ENCODE peak calls at places on chromosomes 11 and 22, in five cellular contexts. One of them, this sample, is unnamed.

GRCh38 chr11:117842131-117842941 is 17.8 kb upstream of the FXYD2 start:
- DNase-seq in HS-5: no peak
- DNase-seq in adipocyte: no peak
- DNase-seq in mesendoderm: no peak
- DNase-seq in sciatic nerve: peak; percentile 62
- DNase-seq in this sample: no peak

GRCh38 chr11:93895106-93895862 is 44.9 kb upstream of the VSTM5 start:
- DNase-seq in HS-5: peak; percentile 45
- DNase-seq in adipocyte: peak; percentile 90
- DNase-seq in mesendoderm: peak; percentile 81
- DNase-seq in sciatic nerve: no peak
- DNase-seq in this sample: peak; percentile 61

GRCh38 chr22:46775789-46776485 is 13.5 kb downstream of the TBC1D22A start:
- DNase-seq in HS-5: no peak
- DNase-seq in adipocyte: no peak
- DNase-seq in mesendoderm: no peak
- DNase-seq in sciatic nerve: no peak
- DNase-seq in this sample: no peak

GRCh38 chr11:6682591-6682935 is 577 bp downstream of the MRPL17 start:
- DNase-seq in HS-5: no peak
- DNase-seq in adipocyte: no peak
- DNase-seq in mesendoderm: no peak
- DNase-seq in sciatic nerve: no peak
- DNase-seq in this sample: peak; percentile 43

GRCh38 chr22:29116397-29117123 is 43.7 kb downstream of the KREMEN1 start:
- DNase-seq in HS-5: no peak
- DNase-seq in adipocyte: no peak
- DNase-seq in mesendoderm: no peak
- DNase-seq in sciatic nerve: no peak
- DNase-seq in this sample: no peak

GRCh38 chr11:14503023-14503422 is 3.4 kb upstream of the COPB1 start:
- DNase-seq in HS-5: no peak
- DNase-seq in adipocyte: no peak
- DNase-seq in mesendoderm: peak; percentile 5
- DNase-seq in sciatic nerve: no peak
- DNase-seq in this sample: no peak

GRCh38 chr11:13972033-13972910 is 9.7 kb downstream of the SPON1 start:
- DNase-seq in HS-5: no peak
- DNase-seq in adipocyte: peak; percentile 27
- DNase-seq in mesendoderm: peak; percentile 32
- DNase-seq in sciatic nerve: no peak
- DNase-seq in this sample: peak; percentile 31

GRCh38 chr22:41582694-41583093 is 6.9 kb downstream of the PMM1 start:
- DNase-seq in HS-5: no peak
- DNase-seq in adipocyte: no peak
- DNase-seq in mesendoderm: no peak
- DNase-seq in sciatic nerve: no peak
- DNase-seq in this sample: no peak

GRCh38 chr11:57155400-57155799 is 26.4 kb upstream of the LRRC55 start:
- DNase-seq in HS-5: no peak
- DNase-seq in adipocyte: no peak
- DNase-seq in mesendoderm: no peak
- DNase-seq in sciatic nerve: no peak
- DNase-seq in this sample: no peak

GRCh38 chr11:47259178-47259977 is 1.6 kb downstream of the NR1H3 start:
- DNase-seq in HS-5: no peak
- DNase-seq in adipocyte: peak; percentile 44
- DNase-seq in mesendoderm: peak; percentile 92
- DNase-seq in sciatic nerve: no peak
- DNase-seq in this sample: peak; percentile 59

GRCh38 chr11:113085446-113085845 is 124.2 kb downstream of the NCAM1 start:
- DNase-seq in HS-5: no peak
- DNase-seq in adipocyte: no peak
- DNase-seq in mesendoderm: no peak
- DNase-seq in sciatic nerve: no peak
- DNase-seq in this sample: peak; percentile 55

GRCh38 chr11:69931994-69932910 is 113.0 kb upstream of the FGF3 start:
- DNase-seq in HS-5: no peak
- DNase-seq in adipocyte: no peak
- DNase-seq in mesendoderm: no peak
- DNase-seq in sciatic nerve: no peak
- DNase-seq in this sample: no peak

GRCh38 chr11:38305682-38306081 is 1707.6 kb upstream of the RAG2 start:
- DNase-seq in HS-5: no peak
- DNase-seq in adipocyte: no peak
- DNase-seq in mesendoderm: no peak
- DNase-seq in sciatic nerve: no peak
- DNase-seq in this sample: no peak

GRCh38 chr11:96426356-96427103 is 36.7 kb downstream of the JRKL start:
- DNase-seq in HS-5: peak; percentile 48
- DNase-seq in adipocyte: peak; percentile 79
- DNase-seq in mesendoderm: peak; percentile 42
- DNase-seq in sciatic nerve: no peak
- DNase-seq in this sample: peak; percentile 65

GRCh38 chr11:126102436-126102894 is 39.8 kb upstream of the CDON start:
- DNase-seq in HS-5: no peak
- DNase-seq in adipocyte: peak; percentile 59
- DNase-seq in mesendoderm: no peak
- DNase-seq in sciatic nerve: peak; percentile 71
- DNase-seq in this sample: no peak

GRCh38 chr11:93513763-93514162 is 29.4 kb downstream of the SMCO4 start:
- DNase-seq in HS-5: no peak
- DNase-seq in adipocyte: no peak
- DNase-seq in mesendoderm: no peak
- DNase-seq in sciatic nerve: no peak
- DNase-seq in this sample: peak; percentile 94

GRCh38 chr11:3128356-3129180 is 36.5 kb downstream of the OSBPL5 start:
- DNase-seq in HS-5: no peak
- DNase-seq in adipocyte: no peak
- DNase-seq in mesendoderm: no peak
- DNase-seq in sciatic nerve: no peak
- DNase-seq in this sample: no peak

GRCh38 chr22:24429411-24430365 is 2.3 kb downstream of the ADORA2A start:
- DNase-seq in HS-5: no peak
- DNase-seq in adipocyte: no peak
- DNase-seq in mesendoderm: peak; percentile 46
- DNase-seq in sciatic nerve: peak; percentile 61
- DNase-seq in this sample: peak; percentile 68

GRCh38 chr11:127789887-127790286 is 789.3 kb upstream of the KIRREL3 start:
- DNase-seq in HS-5: no peak
- DNase-seq in adipocyte: peak; percentile 1
- DNase-seq in mesendoderm: peak; percentile 69
- DNase-seq in sciatic nerve: no peak
- DNase-seq in this sample: peak; percentile 70

GRCh38 chr11:65225284-65226102 is 36.3 kb upstream of the POLA2 start:
- DNase-seq in HS-5: no peak
- DNase-seq in adipocyte: peak; percentile 70
- DNase-seq in mesendoderm: peak; percentile 78
- DNase-seq in sciatic nerve: peak; percentile 79
- DNase-seq in this sample: peak; percentile 40

GRCh38 chr22:44209343-44209742 is 28.6 kb downstream of the PARVG start:
- DNase-seq in HS-5: no peak
- DNase-seq in adipocyte: no peak
- DNase-seq in mesendoderm: no peak
- DNase-seq in sciatic nerve: no peak
- DNase-seq in this sample: no peak

GRCh38 chr11:68351450-68352275 is 39.3 kb downstream of the LRP5 start:
- DNase-seq in HS-5: no peak
- DNase-seq in adipocyte: no peak
- DNase-seq in mesendoderm: no peak
- DNase-seq in sciatic nerve: no peak
- DNase-seq in this sample: no peak

GRCh38 chr11:1335811-1336761 is 26.7 kb upstream of the TOLLIP start:
- DNase-seq in HS-5: peak; percentile 2
- DNase-seq in adipocyte: peak; percentile 93
- DNase-seq in mesendoderm: peak; percentile 81
- DNase-seq in sciatic nerve: peak; percentile 82
- DNase-seq in this sample: peak; percentile 75

GRCh38 chr11:61254403-61255025 is 13.5 kb downstream of the PGA5 start:
- DNase-seq in HS-5: no peak
- DNase-seq in adipocyte: peak; percentile 69
- DNase-seq in mesendoderm: peak; percentile 78
- DNase-seq in sciatic nerve: peak; percentile 72
- DNase-seq in this sample: peak; percentile 76

GRCh38 chr11:100827934-100828661 is 141.0 kb downstream of the ARHGAP42 start:
- DNase-seq in HS-5: no peak
- DNase-seq in adipocyte: peak; percentile 36
- DNase-seq in mesendoderm: peak; percentile 92
- DNase-seq in sciatic nerve: no peak
- DNase-seq in this sample: peak; percentile 62

GRCh38 chr11:63745304-63746170 is 23.0 kb downstream of the ZFTA start:
- DNase-seq in HS-5: no peak
- DNase-seq in adipocyte: no peak
- DNase-seq in mesendoderm: no peak
- DNase-seq in sciatic nerve: no peak
- DNase-seq in this sample: no peak

GRCh38 chr22:48939441-48940265 is 888.0 kb downstream of the BRD1 start:
- DNase-seq in HS-5: no peak
- DNase-seq in adipocyte: no peak
- DNase-seq in mesendoderm: no peak
- DNase-seq in sciatic nerve: peak; percentile 38
- DNase-seq in this sample: no peak

GRCh38 chr11:16609769-16610168 is 128.7 kb upstream of the C11orf58 start:
- DNase-seq in HS-5: no peak
- DNase-seq in adipocyte: no peak
- DNase-seq in mesendoderm: no peak
- DNase-seq in sciatic nerve: no peak
- DNase-seq in this sample: no peak

GRCh38 chr11:68835328-68835727 is 6.4 kb downstream of the CPT1A start:
- DNase-seq in HS-5: no peak
- DNase-seq in adipocyte: no peak
- DNase-seq in mesendoderm: no peak
- DNase-seq in sciatic nerve: no peak
- DNase-seq in this sample: no peak

GRCh38 chr11:95522871-95523270 is 266.7 kb downstream of the FAM76B start:
- DNase-seq in HS-5: no peak
- DNase-seq in adipocyte: no peak
- DNase-seq in mesendoderm: no peak
- DNase-seq in sciatic nerve: no peak
- DNase-seq in this sample: no peak

GRCh38 chr11:62921201-62921572 is at the start of gene CHRM1:
- DNase-seq in HS-5: no peak
- DNase-seq in adipocyte: no peak
- DNase-seq in mesendoderm: no peak
- DNase-seq in sciatic nerve: no peak
- DNase-seq in this sample: no peak

GRCh38 chr11:130070109-130070828 is 575 bp downstream of the APLP2 start:
- DNase-seq in HS-5: no peak
- DNase-seq in adipocyte: peak; percentile 72
- DNase-seq in mesendoderm: peak; percentile 64
- DNase-seq in sciatic nerve: peak; percentile 67
- DNase-seq in this sample: peak; percentile 35

GRCh38 chr11:95228081-95228859 is 2.7 kb downstream of the SESN3 start:
- DNase-seq in HS-5: no peak
- DNase-seq in adipocyte: peak; percentile 58
- DNase-seq in mesendoderm: no peak
- DNase-seq in sciatic nerve: no peak
- DNase-seq in this sample: no peak

GRCh38 chr22:48670317-48670716 is 1157.4 kb downstream of the BRD1 start:
- DNase-seq in HS-5: no peak
- DNase-seq in adipocyte: no peak
- DNase-seq in mesendoderm: no peak
- DNase-seq in sciatic nerve: no peak
- DNase-seq in this sample: no peak

GRCh38 chr22:27154717-27155116 is 497.3 kb downstream of the MIAT start:
- DNase-seq in HS-5: no peak
- DNase-seq in adipocyte: no peak
- DNase-seq in mesendoderm: no peak
- DNase-seq in sciatic nerve: no peak
- DNase-seq in this sample: no peak

GRCh38 chr11:85774256-85775097 is 36.5 kb downstream of the SYTL2 start:
- DNase-seq in HS-5: no peak
- DNase-seq in adipocyte: no peak
- DNase-seq in mesendoderm: no peak
- DNase-seq in sciatic nerve: no peak
- DNase-seq in this sample: no peak

GRCh38 chr11:117730256-117730800 is 66.7 kb downstream of the DSCAML1 start:
- DNase-seq in HS-5: no peak
- DNase-seq in adipocyte: no peak
- DNase-seq in mesendoderm: peak; percentile 63
- DNase-seq in sciatic nerve: no peak
- DNase-seq in this sample: no peak

GRCh38 chr11:26721967-26722366 is at the start of gene SLC5A12:
- DNase-seq in HS-5: no peak
- DNase-seq in adipocyte: no peak
- DNase-seq in mesendoderm: no peak
- DNase-seq in sciatic nerve: no peak
- DNase-seq in this sample: no peak

This sample was measured in NCI-H82.